ENCODE peak calls at places on chromosomes 16 and 17, in nine cellular contexts. S is heart right ventricle; L is lower lobe of right lung; G is heart left ventricle; V is CD8-positive, alpha-beta T cell; R is DND-41; Z is Panc1; T is A549; W is psoas muscle. X is an unnamed sample.

GRCh38 chr17:62611308-62611707 is 16.2 kb upstream of the MRC2 start:
- ATAC-seq in L (no peak), S (no peak), Z (no peak), T (no peak), V (no peak), R (no peak), W (no peak), G (no peak), X (no peak)

GRCh38 chr17:78142113-78142861 is 3.9 kb upstream of the C17orf99 start:
- ATAC-seq in S (no peak), W (no peak), L (peak), G (no peak), V (no peak), T (peak), Z (peak), R (no peak), X (no peak)

GRCh38 chr16:66746682-66747081 is 4.7 kb downstream of the DYNC1LI2 start:
- ATAC-seq in G (peak), V (no peak), Z (no peak), R (peak), T (no peak), W (no peak), L (peak), S (no peak), X (no peak)

GRCh38 chr16:67677712-67678111 is 11.1 kb downstream of the C16orf86 start:
- ATAC-seq in T (no peak), G (no peak), V (no peak), W (no peak), S (no peak), R (no peak), L (no peak), Z (no peak), X (no peak)

GRCh38 chr17:66420961-66421371 is 118.6 kb downstream of the PRKCA start:
- ATAC-seq in W (no peak), G (peak), T (no peak), Z (no peak), R (no peak), S (peak), V (no peak), L (peak), X (peak)

GRCh38 chr16:14369734-14370598 is 260.1 kb downstream of the PARN start:
- ATAC-seq in S (peak), W (peak), V (no peak), T (no peak), G (peak), Z (peak), L (peak), R (no peak), X (peak)

GRCh38 chr17:67503184-67503583 is 126.1 kb downstream of the PITPNC1 start:
- ATAC-seq in T (peak), V (no peak), G (no peak), L (no peak), Z (peak), R (no peak), W (peak), S (no peak), X (no peak)

GRCh38 chr16:53191413-53191812 is 136.6 kb downstream of the CHD9 start:
- ATAC-seq in Z (no peak), L (no peak), G (no peak), S (no peak), R (no peak), V (no peak), W (no peak), T (no peak), X (no peak)

GRCh38 chr17:69588316-69588715 is 173.8 kb downstream of the MAP2K6 start:
- ATAC-seq in Z (no peak), R (no peak), G (no peak), T (no peak), W (no peak), V (no peak), S (no peak), L (no peak), X (no peak)

GRCh38 chr17:50064253-50064991 is 8.5 kb downstream of the ITGA3 start:
- ATAC-seq in G (peak), S (peak), W (peak), L (peak), V (no peak), R (no peak), Z (peak), T (peak), X (peak)

GRCh38 chr16:87244646-87245197 is 72.5 kb downstream of the C16orf95 start:
- ATAC-seq in Z (no peak), S (no peak), T (no peak), R (no peak), L (no peak), V (no peak), W (no peak), G (no peak), X (no peak)

GRCh38 chr16:87240211-87241134 is 76.7 kb downstream of the C16orf95 start:
- ATAC-seq in S (no peak), V (no peak), R (no peak), Z (no peak), T (no peak), G (no peak), W (no peak), L (no peak), X (no peak)

GRCh38 chr16:87243383-87243964 is 73.7 kb downstream of the C16orf95 start:
- ATAC-seq in R (no peak), W (no peak), S (no peak), L (no peak), G (no peak), Z (no peak), T (no peak), V (no peak), X (no peak)

GRCh38 chr16:87238371-87238715 is 78.8 kb downstream of the C16orf95 start:
- ATAC-seq in V (no peak), R (no peak), T (no peak), G (no peak), S (no peak), W (no peak), Z (no peak), L (no peak), X (no peak)

DNA sequence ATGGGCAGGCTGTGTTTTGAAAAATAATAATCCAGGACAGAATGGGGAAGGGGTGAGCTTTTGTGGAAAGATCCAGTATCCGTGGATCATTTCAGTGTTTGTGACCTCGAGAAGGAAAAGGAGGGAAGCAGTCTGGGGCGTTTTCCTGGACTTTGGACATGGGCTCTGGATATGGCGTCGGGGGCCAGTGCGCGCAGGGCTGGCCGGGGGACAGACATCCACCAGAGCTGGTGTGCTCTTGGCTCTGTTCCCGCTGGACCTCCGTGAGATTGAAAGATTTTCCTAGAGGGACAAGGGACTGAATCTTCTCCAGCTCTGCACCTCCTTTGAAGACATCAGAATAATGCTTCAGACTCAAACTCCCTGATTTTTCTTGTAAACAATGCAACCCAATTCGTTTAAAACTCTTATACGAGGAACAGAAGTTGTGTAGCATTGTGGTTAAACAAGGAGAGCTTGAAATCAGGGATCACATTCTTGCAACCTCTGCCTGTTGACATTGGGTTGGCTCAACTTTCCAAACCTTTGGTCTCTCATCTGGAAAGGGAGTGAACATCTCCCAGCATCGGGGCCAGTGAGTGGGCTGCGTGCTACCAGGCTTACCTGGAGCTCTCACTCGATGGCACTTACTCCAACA is 75.9 kb downstream of the C16orf95 start:
- ATAC-seq in G (no peak), V (no peak), W (no peak), L (no peak), Z (no peak), R (no peak), T (no peak), S (no peak), X (no peak)
- H3K4me3 ChIP-seq in G (no peak), V (no peak), W (no peak), L (no peak), Z (no peak), R (no peak), T (no peak), S (no peak), X (no peak)

DNA sequence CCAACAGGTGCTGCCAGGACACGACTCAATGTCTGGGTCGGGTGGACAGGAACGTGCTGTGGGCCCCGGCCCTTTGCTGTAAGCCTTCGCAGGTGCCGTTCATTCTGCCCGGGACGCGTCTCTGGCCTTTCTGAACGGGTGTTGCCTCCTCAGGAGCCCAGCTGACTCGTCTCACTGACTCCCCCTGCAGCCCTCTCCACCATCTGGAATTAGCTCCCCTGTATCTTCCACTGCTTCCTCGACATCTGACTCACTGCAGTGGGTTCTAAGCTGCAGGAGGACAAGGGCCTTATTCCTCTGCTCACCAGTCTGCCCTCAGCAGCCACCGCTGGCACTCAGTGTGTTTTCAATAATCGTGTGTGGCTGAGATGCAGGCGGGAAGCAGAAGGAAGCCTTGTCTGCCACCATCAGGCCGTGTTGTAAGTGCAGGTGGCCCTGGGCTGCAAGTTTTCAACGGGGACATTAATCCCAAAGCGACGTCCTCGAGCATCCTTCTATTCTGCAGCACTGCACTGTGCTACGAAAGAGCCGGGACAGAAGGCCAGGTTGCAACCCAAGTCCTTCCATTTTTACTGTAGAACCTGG is 256.2 kb downstream of the FOXL1 start:
- ATAC-seq in L (no peak), Z (peak), W (peak), R (no peak), V (no peak), T (peak), G (no peak), S (peak), X (no peak)
- TF ChIP-seq CTCF in L (no peak), Z (peak), W (no peak), R (no peak), V (no peak), T (peak), G (peak), S (peak), X (no peak)

DNA sequence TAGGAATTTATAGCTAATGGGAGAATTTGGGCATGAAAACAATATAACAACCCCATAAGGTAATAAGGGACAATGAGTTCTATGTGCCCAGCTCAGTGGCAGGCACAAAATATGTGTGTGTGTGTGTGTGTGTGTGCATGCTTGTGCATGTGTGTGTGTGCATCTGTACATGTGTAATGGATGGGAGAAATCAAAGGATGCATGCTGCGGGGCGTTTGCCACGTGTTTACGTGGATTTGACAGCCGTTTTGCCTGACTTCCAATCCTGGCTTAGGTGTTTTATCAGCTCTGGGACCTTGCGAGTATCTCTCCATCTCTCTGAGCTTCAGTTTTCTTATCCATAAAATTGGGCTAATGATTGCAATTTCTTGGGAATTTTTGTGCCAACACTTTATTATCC is 108.4 kb downstream of the IRX5 start:
- ATAC-seq in V (no peak), W (no peak), Z (no peak), S (no peak), L (no peak), T (no peak), R (no peak), G (no peak), X (no peak)
- H3K27ac ChIP-seq in V (no peak), W (no peak), Z (no peak), S (no peak), L (no peak), T (no peak), R (no peak), G (no peak), X (no peak)

DNA sequence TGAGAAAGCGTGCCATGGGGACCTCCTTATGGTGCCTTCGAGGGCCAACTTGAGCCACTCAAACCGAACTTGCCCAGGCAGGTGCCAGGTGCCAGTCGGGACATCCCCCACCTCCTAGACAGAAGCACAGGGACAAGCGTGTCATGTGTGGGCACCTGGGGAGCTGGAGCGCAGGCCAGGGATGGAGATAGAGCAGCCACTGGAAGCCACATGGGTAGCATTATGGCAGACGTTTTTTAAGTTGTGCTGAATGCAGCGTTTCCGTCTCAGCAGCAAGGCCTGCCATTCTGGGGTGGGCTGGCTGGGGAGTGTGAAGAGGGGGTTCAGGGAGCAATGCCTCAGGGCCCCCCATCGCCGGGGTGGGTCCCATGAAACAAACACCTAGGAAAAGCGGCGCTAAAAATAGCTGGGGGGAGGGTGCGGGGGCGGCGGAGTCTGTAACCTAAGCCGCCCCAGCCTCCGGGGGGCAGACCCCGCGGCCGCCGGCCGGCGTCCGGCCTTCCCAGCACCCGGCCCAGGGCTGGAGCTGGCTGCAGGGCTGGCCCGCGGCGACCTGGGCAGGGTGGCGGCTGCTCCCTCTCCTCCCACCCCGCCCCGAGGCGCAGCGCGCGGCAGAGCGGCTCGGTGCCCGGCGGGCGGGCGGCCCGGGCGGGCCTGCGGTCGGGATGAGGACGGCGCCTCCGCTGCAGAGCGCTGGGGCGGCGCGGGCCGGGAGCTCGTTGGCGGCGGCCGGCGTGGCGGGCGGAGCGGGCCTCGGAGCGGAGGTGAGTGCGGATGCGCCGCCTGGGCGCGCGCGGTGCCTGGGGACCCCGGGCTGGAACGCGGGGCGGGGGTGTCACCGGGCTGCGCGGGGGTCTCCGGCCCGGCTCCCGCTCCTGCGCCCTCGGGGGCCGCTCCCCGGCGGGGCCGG is at the start of gene ZNF469:
- ATAC-seq in V (no peak), G (peak), W (peak), L (peak), S (peak), R (no peak), Z (peak), T (peak), X (peak)
- H3K4me3 ChIP-seq in V (no peak), G (peak), W (peak), L (peak), S (peak), R (no peak), Z (peak), T (peak), X (peak)

DNA sequence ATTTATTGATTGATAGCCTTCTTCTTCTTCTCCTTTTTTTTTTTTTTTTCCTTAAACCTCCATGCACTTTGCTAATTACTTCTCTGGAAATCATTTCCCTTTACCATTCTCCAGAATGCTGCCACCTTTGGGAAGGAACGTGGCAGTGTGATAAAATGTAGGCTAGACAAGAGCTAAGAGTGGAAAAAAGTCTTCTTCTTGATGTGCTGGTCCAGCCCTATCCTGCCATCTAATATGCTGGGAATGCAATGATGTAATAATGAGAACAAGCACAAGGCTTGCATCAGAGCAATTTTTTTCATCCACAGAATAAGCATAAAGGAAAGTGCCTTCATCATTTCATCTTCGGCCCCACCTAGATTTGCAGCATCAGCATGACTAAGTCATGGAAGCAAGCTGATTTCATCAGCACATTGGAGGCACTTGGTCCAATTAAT is 128.7 kb upstream of the ZFHX3 start:
- ATAC-seq in G (peak), R (no peak), V (no peak), L (no peak), W (peak), T (peak), Z (no peak), S (no peak), X (peak)
- TF ChIP-seq CTCF in G (peak), R (no peak), V (no peak), L (peak), W (peak), T (peak), Z (peak), S (peak), X (no peak)

GRCh38 chr16:70298988-70299938 is at the start of gene DDX19B:
- ATAC-seq in S (peak), Z (peak), L (peak), V (peak), W (peak), G (peak), R (peak), T (peak), X (peak)
- H3K27ac ChIP-seq in S (peak), Z (peak), L (peak), V (peak), W (peak), G (peak), R (no peak), T (peak), X (peak)